ENCODE peak calls at places on chromosomes 16 and 17, in ten cellular contexts. H, C, W, M, U, R, V, O, J and L are unnamed samples.

GRCh38 chr16:49661465-49662187 is 194.3 kb downstream of the ZNF423 start:
- DNase-seq in R (no peak), M (no peak), V (no peak), C (no peak), U (no peak), J (no peak), W (no peak), O (no peak), H (no peak), L (no peak)

GRCh38 chr16:12186774-12187335 is 210.3 kb downstream of the SNX29 start:
- DNase-seq in O (peak), U (peak), M (peak), V (no peak), C (no peak), R (no peak), W (no peak), J (no peak), H (no peak), L (no peak)

GRCh38 chr17:46264456-46265198 is 30.3 kb upstream of the LRRC37A start:
- DNase-seq in C (no peak), J (no peak), U (peak), W (no peak), R (peak), H (no peak), V (no peak), M (peak), O (peak), L (no peak)

GRCh38 chr17:18960803-18961511 is 9.0 kb downstream of the SLC5A10 start:
- DNase-seq in H (peak), C (peak), O (peak), V (peak), J (peak), M (peak), R (no peak), U (peak), W (peak), L (peak)

GRCh38 chr17:13626703-13627102 is 25.0 kb upstream of the HS3ST3A1 start:
- DNase-seq in J (no peak), U (no peak), V (no peak), H (no peak), O (peak), R (peak), M (peak), W (no peak), C (no peak), L (no peak)

GRCh38 chr16:57563487-57563750 is 21.0 kb downstream of the ADGRG5 start:
- DNase-seq in O (no peak), C (no peak), M (no peak), U (no peak), V (no peak), H (no peak), W (no peak), R (no peak), J (no peak), L (no peak)

GRCh38 chr16:88965411-88965810 is 11.6 kb downstream of the CBFA2T3 start:
- DNase-seq in M (no peak), H (no peak), O (no peak), V (no peak), W (no peak), J (no peak), R (no peak), U (no peak), C (no peak), L (no peak)

GRCh38 chr16:84054916-84055315 is 12.3 kb upstream of the SLC38A8 start:
- DNase-seq in R (no peak), J (peak), U (no peak), O (no peak), C (no peak), V (no peak), W (no peak), M (no peak), H (no peak), L (no peak)

GRCh38 chr17:43042025-43042424 is 17.0 kb downstream of the RND2 start:
- DNase-seq in H (no peak), J (peak), W (no peak), V (no peak), U (no peak), C (no peak), O (no peak), R (no peak), M (no peak), L (peak)

GRCh38 chr17:78780335-78780734 is 1.7 kb downstream of the CYTH1 start:
- DNase-seq in J (no peak), C (no peak), R (no peak), O (no peak), V (no peak), M (no peak), H (no peak), W (no peak), U (no peak), L (no peak)

GRCh38 chr17:28928061-28928460 is 23.3 kb downstream of the PHF12 start:
- DNase-seq in U (no peak), H (no peak), V (no peak), W (no peak), O (peak), R (no peak), J (no peak), M (no peak), C (no peak), L (no peak)

GRCh38 chr17:14918540-14918939 is 346.6 kb downstream of the PMP22 start:
- DNase-seq in V (no peak), H (no peak), M (peak), O (no peak), W (no peak), J (no peak), U (peak), R (no peak), C (no peak), L (no peak)

GRCh38 chr17:58316260-58316960 is 12.2 kb downstream of the TSPOAP1 start:
- DNase-seq in C (no peak), R (no peak), M (no peak), V (peak), O (no peak), W (peak), H (no peak), U (no peak), J (no peak), L (no peak)

DNA sequence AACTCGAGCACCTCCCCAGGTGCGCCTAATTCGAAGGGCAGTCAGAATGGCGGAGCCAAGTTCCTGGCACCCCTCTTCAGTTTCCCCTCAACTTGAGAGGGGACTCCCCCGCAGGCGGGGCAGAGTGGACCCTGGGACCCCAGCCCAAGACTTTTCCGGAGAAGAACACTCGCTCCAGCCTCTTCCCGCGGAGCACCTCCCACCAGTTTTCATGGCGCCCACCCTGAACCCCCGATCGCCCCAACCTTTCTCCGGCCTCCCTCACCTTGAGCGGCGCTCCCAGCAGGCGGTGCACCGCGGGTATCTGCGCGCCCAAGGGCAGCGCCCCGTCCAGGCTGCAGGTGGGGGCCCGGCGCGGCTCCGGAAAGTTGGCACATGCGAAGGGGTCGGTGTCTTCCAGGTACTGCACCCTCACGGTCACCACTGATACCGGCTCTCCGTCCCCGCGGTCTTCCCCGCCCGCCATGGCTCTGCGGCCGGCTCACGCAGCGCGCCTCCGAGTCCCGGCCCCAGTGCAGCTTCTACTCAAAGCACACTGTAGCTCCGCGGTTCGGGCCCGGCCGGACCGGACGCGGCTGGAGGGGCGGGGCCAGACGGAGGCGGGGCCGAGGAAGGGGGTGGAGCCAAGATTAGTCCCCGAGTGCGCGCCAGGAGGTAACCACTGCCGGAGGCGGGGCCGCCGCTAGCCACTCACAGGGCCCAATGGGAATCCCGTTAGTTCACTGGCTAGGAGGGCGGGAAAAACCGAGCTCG is at the start of gene FHOD1:
- DNase-seq in R (peak), V (peak), W (peak), J (peak), C (peak), M (peak), H (peak), U (peak), O (peak), L (peak)
- TF ChIP-seq CTCF in R (no peak), V (no peak), W (peak), J (no peak), C (no peak), M (no peak), H (no peak), U (no peak), O (no peak), L (peak)

DNA sequence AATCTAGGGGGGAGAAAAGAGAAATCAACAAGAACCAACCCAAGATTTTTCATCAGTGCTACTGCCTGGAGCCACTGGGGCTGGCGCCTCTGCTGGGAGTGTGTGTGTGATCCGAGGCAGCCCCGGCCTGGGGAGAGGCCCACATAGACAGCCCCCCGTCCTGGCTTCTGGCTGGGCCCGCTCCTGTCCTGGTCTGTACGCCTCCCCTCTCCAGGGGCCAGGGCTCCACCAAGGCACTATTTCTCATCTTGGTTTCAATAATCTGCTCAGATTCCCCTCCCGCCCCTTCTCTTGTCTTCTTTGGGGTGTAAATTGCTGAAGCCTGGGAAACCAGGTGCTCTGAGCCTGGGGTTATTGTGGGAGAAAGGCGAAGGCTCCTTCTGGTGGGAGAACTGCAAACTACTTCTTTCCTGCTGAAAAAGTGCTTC is 7.8 kb downstream of the BAHCC1 start:
- DNase-seq in H (no peak), C (no peak), V (no peak), U (no peak), J (peak), W (no peak), O (no peak), M (no peak), R (no peak), L (no peak)
- TF ChIP-seq CTCF in H (no peak), C (peak), V (no peak), U (no peak), J (peak), W (no peak), O (peak), M (peak), R (no peak), L (peak)

DNA sequence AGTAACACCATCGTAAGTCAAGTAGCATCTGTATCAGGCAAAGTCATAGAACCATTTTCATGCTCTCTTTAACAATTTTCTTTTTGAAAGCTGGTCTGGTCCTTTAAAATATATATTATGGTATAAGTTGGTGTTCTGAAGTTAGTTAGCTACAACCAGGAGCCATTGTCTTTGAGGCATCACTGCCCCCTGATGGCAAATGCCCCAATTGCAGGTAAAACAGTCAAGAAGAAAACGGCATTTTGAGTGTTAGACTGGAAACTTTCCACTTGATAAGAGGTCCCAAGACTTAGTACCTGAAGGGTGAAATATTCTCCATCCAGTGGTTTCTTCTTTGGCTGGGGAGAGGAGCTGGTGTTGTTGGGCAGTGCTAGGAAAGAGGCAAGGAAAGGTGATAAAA is 14.1 kb downstream of the TP53 start:
- DNase-seq in M (peak), H (no peak), U (peak), V (no peak), R (no peak), O (no peak), W (peak), J (peak), C (no peak), L (no peak)
- TF ChIP-seq CTCF in M (peak), H (no peak), U (peak), V (peak), R (peak), O (peak), W (peak), J (peak), C (no peak), L (no peak)

GRCh38 chr16:76856112-76856511 is 334.9 kb upstream of the MON1B start:
- DNase-seq in V (no peak), R (no peak), C (no peak), H (no peak), M (no peak), W (no peak), U (no peak), O (no peak), J (no peak), L (no peak)

GRCh38 chr16:76857402-76857801 is 333.6 kb upstream of the MON1B start:
- DNase-seq in V (no peak), W (no peak), M (no peak), U (no peak), J (no peak), C (no peak), H (no peak), O (no peak), R (no peak), L (no peak)

GRCh38 chr16:76854234-76854633 is 336.8 kb upstream of the MON1B start:
- DNase-seq in O (no peak), W (no peak), U (peak), C (no peak), M (peak), R (no peak), H (no peak), V (no peak), J (no peak), L (no peak)
- TF ChIP-seq CTCF in O (no peak), W (no peak), U (peak), C (no peak), M (peak), R (peak), H (no peak), V (no peak), J (peak), L (no peak)

DNA sequence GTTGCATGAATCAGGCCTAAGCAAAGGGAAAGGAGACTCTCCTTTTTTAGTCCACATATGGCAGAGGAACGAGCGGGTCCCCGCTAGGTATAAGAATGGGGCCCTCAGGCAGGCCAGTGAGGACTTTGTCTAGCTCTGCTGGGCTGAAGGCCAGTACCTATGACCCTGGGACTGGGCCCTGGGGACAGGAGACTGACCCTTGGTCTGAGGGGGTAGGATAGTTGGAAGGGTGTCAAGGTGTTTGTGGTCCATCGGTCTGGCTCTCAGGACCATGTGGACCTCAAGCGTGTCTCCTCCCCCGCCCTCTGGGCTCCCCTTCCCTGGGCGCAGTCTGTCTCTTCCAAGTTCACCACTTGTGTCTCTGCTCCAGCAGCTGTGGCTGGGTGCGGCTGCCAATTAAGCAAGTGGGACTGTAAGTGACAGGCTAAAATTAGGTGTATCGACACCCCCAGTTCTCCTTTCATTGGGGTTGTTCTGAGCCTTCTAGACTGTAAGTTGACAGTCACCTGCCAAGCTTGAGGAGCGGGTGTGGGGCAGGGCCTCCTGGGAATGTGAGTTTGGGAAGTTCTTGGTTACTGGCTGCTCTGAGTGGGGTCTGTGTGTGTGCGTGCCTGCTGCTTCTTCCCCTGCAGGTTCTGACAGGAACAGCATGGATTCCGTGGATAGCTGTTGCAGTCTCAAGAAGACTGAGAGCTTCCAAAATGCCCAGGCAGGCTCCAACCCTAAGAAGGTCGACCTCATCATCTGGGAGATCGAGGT is 24.5 kb downstream of the AKAP1 start:
- DNase-seq in O (peak), W (no peak), R (no peak), J (peak), M (no peak), V (peak), H (no peak), U (peak), C (no peak), L (no peak)
- TF ChIP-seq CTCF in O (peak), W (peak), R (no peak), J (peak), M (peak), V (peak), H (no peak), U (no peak), C (no peak), L (no peak)

DNA sequence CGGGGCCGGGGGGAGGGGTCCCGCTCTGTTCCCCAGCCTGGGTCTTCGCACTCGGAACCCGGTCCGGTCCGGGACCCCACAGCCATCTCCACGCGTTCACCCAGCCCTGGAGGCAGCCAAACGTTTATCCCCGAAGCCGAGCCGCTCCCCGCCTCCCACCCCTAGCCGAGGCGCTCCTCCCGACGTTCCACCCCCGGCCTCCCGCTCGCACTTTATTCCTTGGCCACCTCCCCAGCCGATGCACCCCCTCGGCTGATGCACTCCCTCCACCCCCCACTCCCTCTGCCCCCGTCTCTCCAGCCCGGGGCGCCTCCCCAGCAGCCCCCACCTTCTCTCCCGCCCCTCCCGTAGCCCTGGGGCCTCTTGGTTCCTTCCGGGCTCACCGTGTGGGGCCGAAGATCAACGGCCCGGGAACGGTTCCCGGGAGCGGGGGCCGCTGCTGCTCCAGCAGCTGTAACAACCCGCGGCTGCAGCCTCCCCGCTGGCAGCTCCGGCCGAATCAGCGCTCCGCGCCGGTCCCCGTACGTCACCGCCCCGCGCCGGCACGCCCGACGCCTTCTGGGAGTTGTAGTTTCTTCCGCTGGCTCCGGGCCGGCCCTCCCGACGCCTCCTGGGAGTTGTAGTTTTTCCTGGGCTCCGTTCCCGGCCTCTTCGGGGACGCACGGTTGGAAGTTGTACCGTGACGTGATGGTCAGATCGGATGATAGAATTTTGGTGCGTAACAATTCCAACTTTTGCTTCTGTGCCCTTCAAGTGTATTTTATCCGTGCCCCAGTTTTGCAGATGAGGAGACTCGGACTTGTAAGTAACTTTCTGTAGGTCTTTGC is at the start of the genes LRRC3C and ORMDL3:
- DNase-seq in V (peak), U (peak), H (peak), W (peak), R (peak), J (peak), M (peak), C (peak), O (peak), L (peak)
- TF ChIP-seq CTCF in V (no peak), U (no peak), H (no peak), W (no peak), R (no peak), J (no peak), M (no peak), C (no peak), O (no peak), L (peak)

GRCh38 chr16:30083216-30084055 is 7.6 kb downstream of the PPP4C start:
- DNase-seq in V (no peak), C (no peak), J (no peak), H (no peak), U (no peak), R (no peak), M (no peak), O (no peak), W (no peak), L (no peak)

GRCh38 chr16:30084096-30084815 is 7.5 kb downstream of the TBX6 start:
- DNase-seq in R (no peak), M (no peak), V (no peak), C (no peak), H (no peak), J (no peak), W (no peak), U (no peak), O (no peak), L (no peak)

GRCh38 chr16:30085247-30085646 is 6.5 kb downstream of the TBX6 start:
- DNase-seq in V (no peak), C (no peak), M (no peak), O (no peak), U (no peak), H (no peak), W (no peak), R (no peak), J (no peak), L (no peak)

GRCh38 chr16:30084816-30085159 is 6.9 kb downstream of the TBX6 start:
- DNase-seq in R (no peak), M (peak), J (no peak), V (no peak), C (peak), O (no peak), W (no peak), H (no peak), U (no peak), L (no peak)

GRCh38 chr16:30082545-30083090 is 6.8 kb downstream of the PPP4C start:
- DNase-seq in C (no peak), U (no peak), M (no peak), O (no peak), W (no peak), H (no peak), J (no peak), V (no peak), R (no peak), L (no peak)
- TF ChIP-seq CTCF in C (no peak), U (no peak), M (no peak), O (peak), W (peak), H (no peak), J (peak), V (no peak), R (peak), L (no peak)

DNA sequence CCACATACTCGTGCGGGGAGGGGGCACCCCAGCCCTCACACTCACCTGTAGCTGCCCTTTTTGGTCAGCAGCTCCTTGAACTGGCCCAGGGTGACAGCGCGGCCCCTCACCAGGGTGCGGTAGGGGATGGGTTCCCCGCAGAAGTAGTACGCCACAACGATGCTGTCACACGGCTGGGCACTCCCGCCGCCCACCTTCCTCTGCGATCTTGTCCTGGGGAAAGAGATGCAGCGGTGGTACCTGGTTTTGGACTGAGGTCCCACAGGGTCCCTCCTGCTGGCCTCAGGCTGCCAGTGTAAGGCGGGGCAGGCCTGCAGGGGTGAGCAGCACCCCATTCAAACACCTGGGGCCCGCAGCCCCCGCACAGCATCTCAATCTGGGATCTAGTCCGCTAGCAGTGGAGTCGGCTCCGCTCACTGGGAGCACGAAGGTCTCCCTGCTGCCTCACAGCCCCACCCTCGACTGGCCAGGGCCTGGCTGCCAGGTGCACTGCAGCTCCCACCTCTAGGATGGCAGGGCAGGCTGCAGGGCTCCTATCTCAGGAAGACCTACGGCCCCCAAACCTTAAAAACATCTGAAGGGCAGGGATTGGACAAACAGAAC is 6.5 kb downstream of the PDIA2 start:
- DNase-seq in O (no peak), W (no peak), H (no peak), M (no peak), C (no peak), U (no peak), J (no peak), R (no peak), V (no peak), L (no peak)
- TF ChIP-seq CTCF in O (no peak), W (no peak), H (no peak), M (no peak), C (no peak), U (no peak), J (no peak), R (no peak), V (no peak), L (no peak)

GRCh38 chr16:26765087-26765486 is 301.6 kb upstream of the C16orf82 start:
- DNase-seq in W (peak), V (peak), O (no peak), J (peak), C (no peak), M (no peak), H (no peak), U (peak), R (no peak), L (no peak)
- TF ChIP-seq CTCF in W (peak), V (peak), O (no peak), J (peak), C (peak), M (peak), H (no peak), U (no peak), R (no peak), L (peak)